ENCODE peak calls at places on chromosomes 1 and 21, in ten cellular contexts. One of them, this sample, is unnamed.

GRCh38 chr1:21586926-21587601 is 77.8 kb downstream of the ALPL start:
- DNase-seq in effector CD4-positive, alpha-beta T cell: no peak
- DNase-seq in choroid plexus epithelial cell: peak
- DNase-seq in COR-L47: no peak
- DNase-seq in HAP-1: no peak
- DNase-seq in head of caudate nucleus: no peak
- DNase-seq in dermis microvascular lymphatic vessel endothelial cell: peak
- DNase-seq in NCI-H69: peak
- DNase-seq in germinal center: no peak
- DNase-seq in KG1: no peak
- DNase-seq in this sample: no peak

GRCh38 chr1:106254748-106255147 is 801.7 kb upstream of the PRMT6 start:
- DNase-seq in HAP-1: no peak
- DNase-seq in effector CD4-positive, alpha-beta T cell: no peak
- DNase-seq in germinal center: no peak
- DNase-seq in head of caudate nucleus: no peak
- DNase-seq in KG1: no peak
- DNase-seq in COR-L47: no peak
- DNase-seq in NCI-H69: no peak
- DNase-seq in choroid plexus epithelial cell: peak
- DNase-seq in dermis microvascular lymphatic vessel endothelial cell: no peak
- DNase-seq in this sample: no peak

GRCh38 chr21:33712022-33712803 is 69.9 kb downstream of the ITSN1 start:
- DNase-seq in dermis microvascular lymphatic vessel endothelial cell: peak
- DNase-seq in COR-L47: no peak
- DNase-seq in head of caudate nucleus: no peak
- DNase-seq in effector CD4-positive, alpha-beta T cell: no peak
- DNase-seq in NCI-H69: no peak
- DNase-seq in HAP-1: no peak
- DNase-seq in germinal center: no peak
- DNase-seq in choroid plexus epithelial cell: no peak
- DNase-seq in KG1: no peak
- DNase-seq in this sample: no peak

GRCh38 chr1:155648207-155649147 is 38.5 kb downstream of the MSTO1 start:
- DNase-seq in KG1: no peak
- DNase-seq in head of caudate nucleus: no peak
- DNase-seq in effector CD4-positive, alpha-beta T cell: no peak
- DNase-seq in NCI-H69: peak
- DNase-seq in HAP-1: peak
- DNase-seq in choroid plexus epithelial cell: peak
- DNase-seq in COR-L47: no peak
- DNase-seq in germinal center: no peak
- DNase-seq in dermis microvascular lymphatic vessel endothelial cell: peak
- DNase-seq in this sample: no peak

GRCh38 chr1:106944721-106945120 is 111.8 kb upstream of the PRMT6 start:
- DNase-seq in head of caudate nucleus: no peak
- DNase-seq in KG1: no peak
- DNase-seq in COR-L47: no peak
- DNase-seq in HAP-1: no peak
- DNase-seq in NCI-H69: peak
- DNase-seq in effector CD4-positive, alpha-beta T cell: no peak
- DNase-seq in dermis microvascular lymphatic vessel endothelial cell: no peak
- DNase-seq in choroid plexus epithelial cell: peak
- DNase-seq in germinal center: no peak
- DNase-seq in this sample: no peak

GRCh38 chr1:221776495-221777413 is 34.9 kb upstream of the DUSP10 start:
- DNase-seq in dermis microvascular lymphatic vessel endothelial cell: peak
- DNase-seq in NCI-H69: peak
- DNase-seq in effector CD4-positive, alpha-beta T cell: no peak
- DNase-seq in HAP-1: no peak
- DNase-seq in KG1: no peak
- DNase-seq in germinal center: peak
- DNase-seq in COR-L47: no peak
- DNase-seq in choroid plexus epithelial cell: no peak
- DNase-seq in head of caudate nucleus: no peak
- DNase-seq in this sample: no peak

GRCh38 chr1:153490272-153491051 is 30.0 kb upstream of the S100A7 start:
- DNase-seq in COR-L47: peak
- DNase-seq in effector CD4-positive, alpha-beta T cell: no peak
- DNase-seq in KG1: no peak
- DNase-seq in NCI-H69: peak
- DNase-seq in HAP-1: no peak
- DNase-seq in dermis microvascular lymphatic vessel endothelial cell: no peak
- DNase-seq in head of caudate nucleus: no peak
- DNase-seq in germinal center: no peak
- DNase-seq in choroid plexus epithelial cell: peak
- DNase-seq in this sample: peak

GRCh38 chr1:146031476-146031875 is 9.9 kb upstream of the HJV start:
- DNase-seq in KG1: no peak
- DNase-seq in effector CD4-positive, alpha-beta T cell: no peak
- DNase-seq in HAP-1: no peak
- DNase-seq in germinal center: no peak
- DNase-seq in COR-L47: no peak
- DNase-seq in NCI-H69: no peak
- DNase-seq in dermis microvascular lymphatic vessel endothelial cell: no peak
- DNase-seq in head of caudate nucleus: no peak
- DNase-seq in choroid plexus epithelial cell: no peak
- DNase-seq in this sample: no peak

GRCh38 chr1:201404016-201404598 is 5.0 kb upstream of the LAD1 start:
- DNase-seq in choroid plexus epithelial cell: no peak
- DNase-seq in head of caudate nucleus: no peak
- DNase-seq in HAP-1: no peak
- DNase-seq in COR-L47: no peak
- DNase-seq in dermis microvascular lymphatic vessel endothelial cell: peak
- DNase-seq in KG1: no peak
- DNase-seq in germinal center: no peak
- DNase-seq in NCI-H69: no peak
- DNase-seq in effector CD4-positive, alpha-beta T cell: no peak
- DNase-seq in this sample: no peak